ENCODE peak calls at places on chromosomes 1 and 21, in six cellular contexts. V is lower lobe of right lung, Y is heart right ventricle, Q is BJ, D is adrenal gland, M is dorsolateral prefrontal cortex. S is an unnamed sample.
A peak's percentile ranks its signal among the peaks of the same experiment; 100 is the strongest.

GRCh38 chr1:34794001-34794789 is 1.4 kb downstream of the GJA4 start:
- DNase-seq in V (no peak), Y (no peak), Q (no peak), D (peak; percentile 33), M (no peak), S (no peak)

GRCh38 chr1:17091252-17091651 is 28.0 kb downstream of the PADI2 start:
- DNase-seq in V (no peak), Y (no peak), Q (no peak), D (peak; percentile 48), M (no peak), S (no peak)

GRCh38 chr1:245260116-245260882 is 105.5 kb downstream of the KIF26B start:
- DNase-seq in V (no peak), Y (no peak), Q (no peak), D (no peak), M (no peak), S (peak; percentile 63)

GRCh38 chr1:159990005-159990404 is 36.0 kb upstream of the SLAMF9 start:
- DNase-seq in V (no peak), Y (no peak), Q (no peak), D (no peak), M (no peak), S (no peak)

GRCh38 chr1:169105434-169106094 is 926 bp upstream of the ATP1B1 start:
- DNase-seq in V (peak; percentile 94), Y (peak; percentile 82), Q (no peak), D (peak; percentile 87), M (peak; percentile 57), S (peak; percentile 96)

GRCh38 chr21:46063734-46064680 is 33.9 kb upstream of the COL6A2 start:
- DNase-seq in V (peak; percentile 39), Y (no peak), Q (no peak), D (no peak), M (no peak), S (peak; percentile 18)

GRCh38 chr1:94039514-94039870 is 81.5 kb downstream of the ABCA4 start:
- DNase-seq in V (peak; percentile 76), Y (peak; percentile 73), Q (no peak), D (peak; percentile 64), M (peak; percentile 57), S (peak; percentile 74)

GRCh38 chr1:100767176-100767876 is 47.8 kb downstream of the VCAM1 start:
- DNase-seq in V (no peak), Y (no peak), Q (peak; percentile 5), D (no peak), M (no peak), S (no peak)

GRCh38 chr1:182170941-182171461 is 109.5 kb upstream of the ZNF648 start:
- DNase-seq in V (peak; percentile 65), Y (no peak), Q (no peak), D (peak; percentile 40), M (no peak), S (no peak)

GRCh38 chr1:115402753-115403184 is 64.7 kb upstream of the NGF start:
- DNase-seq in V (no peak), Y (peak; percentile 14), Q (no peak), D (no peak), M (no peak), S (no peak)

GRCh38 chr1:162854245-162854860 is 6.6 kb downstream of the CCDC190 start:
- DNase-seq in V (peak; percentile 50), Y (peak; percentile 28), Q (peak; percentile 19), D (peak; percentile 63), M (peak; percentile 22), S (peak; percentile 76)

GRCh38 chr1:64893921-64894320 is 72.4 kb downstream of the JAK1 start:
- DNase-seq in V (no peak), Y (no peak), Q (no peak), D (no peak), M (no peak), S (no peak)

GRCh38 chr21:44549525-44550211 is 1.6 kb downstream of the KRTAP10-2 start:
- DNase-seq in V (peak; percentile 19), Y (no peak), Q (no peak), D (no peak), M (no peak), S (no peak)

GRCh38 chr1:3777078-3777547 is 4.6 kb downstream of the SMIM1 start:
- DNase-seq in V (no peak), Y (peak; percentile 9), Q (no peak), D (no peak), M (peak; percentile 85), S (no peak)

GRCh38 chr1:120179420-120180348 is 3.4 kb upstream of the SEC22B start:
- DNase-seq in V (no peak), Y (peak; percentile 25), Q (peak; percentile 17), D (no peak), M (peak; percentile 3), S (no peak)

GRCh38 chr1:186948542-186948941 is 119.8 kb downstream of the PLA2G4A start:
- DNase-seq in V (no peak), Y (no peak), Q (no peak), D (no peak), M (no peak), S (no peak)

GRCh38 chr1:162633327-162633762 is 1.1 kb downstream of the DDR2 start:
- DNase-seq in V (no peak), Y (no peak), Q (no peak), D (no peak), M (no peak), S (no peak)

GRCh38 chr1:146007048-146007784 is 10.8 kb upstream of the TXNIP start:
- DNase-seq in V (no peak), Y (no peak), Q (peak; percentile 35), D (peak; percentile 56), M (peak; percentile 73), S (peak; percentile 60)

GRCh38 chr1:244400974-244401373 is 50.7 kb downstream of the ADSS2 start:
- DNase-seq in V (no peak), Y (no peak), Q (no peak), D (no peak), M (no peak), S (no peak)

GRCh38 chr1:245683377-245683716 is 528.6 kb downstream of the KIF26B start:
- DNase-seq in V (no peak), Y (no peak), Q (no peak), D (no peak), M (no peak), S (peak; percentile 13)

GRCh38 chr1:166827426-166827825 is 11.8 kb upstream of the POGK start:
- DNase-seq in V (no peak), Y (no peak), Q (no peak), D (no peak), M (no peak), S (no peak)

GRCh38 chr1:166819982-166820381 is 19.3 kb upstream of the POGK start:
- DNase-seq in V (no peak), Y (no peak), Q (no peak), D (no peak), M (no peak), S (no peak)

DNA sequence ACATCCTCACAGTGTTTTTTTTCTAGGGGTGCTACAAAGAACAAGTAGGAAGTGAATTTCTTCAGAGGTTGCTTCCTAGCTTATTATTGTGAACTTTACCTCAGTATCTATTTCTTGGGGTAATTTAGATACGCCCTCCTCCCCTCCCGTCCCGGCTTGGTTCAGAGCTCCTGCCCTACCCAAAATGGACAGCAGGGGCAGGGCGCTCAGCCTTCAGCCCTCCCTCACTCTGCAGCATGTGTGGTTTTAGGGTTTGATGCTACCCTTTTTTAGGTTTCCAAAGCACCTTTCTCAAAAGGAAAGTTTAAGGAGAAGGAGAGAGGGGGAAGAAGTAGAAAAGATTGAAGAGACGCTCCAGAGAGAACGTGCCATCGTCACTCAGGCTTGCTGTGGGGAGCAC is 16.9 kb upstream of the POGK start:
- DNase-seq in V (no peak), Y (no peak), Q (no peak), D (no peak), M (no peak), S (no peak)
- TF ChIP-seq CTCF in V (no peak), Y (no peak), Q (peak; percentile 42), D (no peak), M (no peak), S (no peak)

DNA sequence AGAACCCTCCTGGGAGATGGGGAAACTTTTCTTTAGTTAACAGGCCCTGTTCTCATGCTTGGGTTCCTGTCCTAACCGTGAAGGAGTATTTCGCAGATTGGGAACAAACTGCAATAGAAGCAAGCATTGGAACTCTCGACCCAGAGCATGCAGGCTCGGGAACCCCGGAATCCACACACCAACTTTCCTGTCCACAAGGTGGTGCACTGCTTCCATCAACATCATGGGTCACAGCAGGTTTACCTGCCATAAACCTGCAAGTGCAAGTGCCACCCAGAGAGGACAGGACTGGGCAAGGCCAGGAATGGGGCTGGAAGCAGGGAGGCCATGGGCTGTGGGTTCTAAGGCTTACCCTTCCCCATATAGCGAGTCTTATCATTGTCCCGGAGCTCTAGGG is 6.9 kb downstream of the ENO1 start:
- DNase-seq in V (no peak), Y (no peak), Q (no peak), D (no peak), M (no peak), S (no peak)
- TF ChIP-seq CTCF in V (peak; percentile 30), Y (no peak), Q (peak; percentile 25), D (no peak), M (peak; percentile 9), S (peak; percentile 7)

GRCh38 chr1:25906644-25907300 is 553 bp upstream of the STMN1 start:
- DNase-seq in V (peak; percentile 61), Y (no peak), Q (no peak), D (peak; percentile 29), M (no peak), S (peak; percentile 43)

GRCh38 chr1:25907473-25908058 is 1.3 kb upstream of the STMN1 start:
- DNase-seq in V (no peak), Y (no peak), Q (no peak), D (no peak), M (no peak), S (no peak)

GRCh38 chr1:25904942-25905679 is 1.1 kb downstream of the STMN1 start:
- DNase-seq in V (peak; percentile 96), Y (peak; percentile 96), Q (peak; percentile 52), D (peak; percentile 91), M (peak; percentile 97), S (peak; percentile 95)

GRCh38 chr1:25903986-25904385 is 2.2 kb downstream of the STMN1 start:
- DNase-seq in V (no peak), Y (no peak), Q (no peak), D (no peak), M (no peak), S (no peak)

DNA sequence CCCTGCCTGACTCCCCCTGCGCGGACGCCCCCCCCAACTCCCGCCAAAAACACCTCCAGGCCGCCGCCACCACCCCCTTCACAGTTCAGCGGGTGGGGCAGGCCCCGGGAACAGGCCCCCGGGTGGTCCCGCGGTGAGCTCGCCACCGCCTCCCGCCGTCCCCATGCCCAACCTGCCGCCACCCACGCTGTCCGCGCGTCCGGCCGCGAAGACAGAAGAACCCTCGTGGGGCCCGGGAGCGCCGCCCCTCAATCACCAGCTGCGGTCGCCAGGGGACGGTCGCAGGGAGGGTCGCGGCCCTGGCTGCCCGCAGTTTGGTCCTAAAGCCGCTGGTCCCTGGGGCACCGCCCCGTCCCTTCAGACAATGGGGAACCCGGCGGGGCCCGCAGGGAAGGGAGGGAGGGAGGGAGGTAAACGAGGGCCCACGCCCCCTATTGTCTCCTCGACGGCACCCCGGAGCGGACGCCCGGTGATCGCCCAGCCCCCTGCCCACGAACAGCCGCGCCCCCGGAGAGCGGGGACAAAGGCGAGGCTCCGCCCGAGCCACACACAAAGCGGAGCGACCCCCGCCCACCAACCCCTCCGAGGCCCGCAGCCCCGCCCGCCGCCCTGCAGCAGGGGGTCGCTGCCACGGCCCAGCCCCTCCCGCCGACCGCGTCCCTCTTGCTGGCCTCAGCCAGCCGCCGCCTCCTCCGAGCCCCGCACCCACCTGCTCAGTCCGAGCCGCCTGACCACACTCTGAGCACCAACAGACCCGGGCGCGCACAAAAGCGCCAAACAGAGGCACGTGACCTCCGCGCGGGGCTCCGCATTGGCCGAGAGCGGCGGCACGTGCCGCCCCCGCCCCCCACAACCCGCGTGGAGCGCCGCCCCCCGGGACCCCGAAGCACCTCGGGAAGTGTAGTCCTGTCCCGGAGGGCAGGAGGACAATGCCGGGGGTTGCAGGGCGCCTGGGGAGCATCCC is at the start of gene STMN1:
- DNase-seq in V (peak; percentile 92), Y (peak; percentile 91), Q (no peak), D (peak; percentile 87), M (peak; percentile 97), S (peak; percentile 91)
- TF ChIP-seq CTCF in V (no peak), Y (no peak), Q (peak; percentile 23), D (no peak), M (no peak), S (no peak)

GRCh38 chr1:44608141-44608540 is 66.1 kb downstream of the TMEM53 start:
- DNase-seq in V (no peak), Y (no peak), Q (no peak), D (no peak), M (no peak), S (no peak)
- TF ChIP-seq CTCF in V (no peak), Y (no peak), Q (peak; percentile 18), D (no peak), M (no peak), S (no peak)